ENCODE peak calls at places on chromosomes 11 and 22, in five cellular contexts. One of them, this sample, is unnamed.

GRCh38 chr22:35480143-35480542 is 60.5 kb upstream of the RASD2 start:
- DNase-seq in CD4-positive, CD25-positive, alpha-beta regulatory T cell: no peak
- DNase-seq in neural progenitor cell: no peak
- DNase-seq in SK-N-SH: no peak
- DNase-seq in naive thymus-derived CD4-positive, alpha-beta T cell: no peak
- DNase-seq in this sample: no peak

GRCh38 chr22:38314140-38314991 is 2.9 kb downstream of the CSNK1E start:
- DNase-seq in CD4-positive, CD25-positive, alpha-beta regulatory T cell: no peak
- DNase-seq in neural progenitor cell: peak; percentile 61
- DNase-seq in SK-N-SH: no peak
- DNase-seq in naive thymus-derived CD4-positive, alpha-beta T cell: peak; percentile 30
- DNase-seq in this sample: no peak

GRCh38 chr11:119339581-119340334 is 925 bp downstream of the C1QTNF5 start:
- DNase-seq in CD4-positive, CD25-positive, alpha-beta regulatory T cell: no peak
- DNase-seq in neural progenitor cell: peak; percentile 94
- DNase-seq in SK-N-SH: peak; percentile 95
- DNase-seq in naive thymus-derived CD4-positive, alpha-beta T cell: no peak
- DNase-seq in this sample: no peak

GRCh38 chr22:36465232-36466021 is 16.0 kb downstream of the TXN2 start:
- DNase-seq in CD4-positive, CD25-positive, alpha-beta regulatory T cell: no peak
- DNase-seq in neural progenitor cell: no peak
- DNase-seq in SK-N-SH: no peak
- DNase-seq in naive thymus-derived CD4-positive, alpha-beta T cell: no peak
- DNase-seq in this sample: no peak

GRCh38 chr11:118953265-118953664 is 2.8 kb upstream of the UPK2 start:
- DNase-seq in CD4-positive, CD25-positive, alpha-beta regulatory T cell: no peak
- DNase-seq in neural progenitor cell: peak; percentile 94
- DNase-seq in SK-N-SH: peak; percentile 86
- DNase-seq in naive thymus-derived CD4-positive, alpha-beta T cell: no peak
- DNase-seq in this sample: no peak

GRCh38 chr22:29344137-29344536 is 28.6 kb upstream of the RASL10A start:
- DNase-seq in CD4-positive, CD25-positive, alpha-beta regulatory T cell: no peak
- DNase-seq in neural progenitor cell: no peak
- DNase-seq in SK-N-SH: peak; percentile 76
- DNase-seq in naive thymus-derived CD4-positive, alpha-beta T cell: no peak
- DNase-seq in this sample: no peak

GRCh38 chr11:82024760-82025159 is 708.9 kb downstream of the FAM181B start:
- DNase-seq in CD4-positive, CD25-positive, alpha-beta regulatory T cell: no peak
- DNase-seq in neural progenitor cell: no peak
- DNase-seq in SK-N-SH: no peak
- DNase-seq in naive thymus-derived CD4-positive, alpha-beta T cell: no peak
- DNase-seq in this sample: no peak

GRCh38 chr22:21579474-21579851 is 11.9 kb downstream of the UBE2L3 start:
- DNase-seq in CD4-positive, CD25-positive, alpha-beta regulatory T cell: no peak
- DNase-seq in neural progenitor cell: no peak
- DNase-seq in SK-N-SH: no peak
- DNase-seq in naive thymus-derived CD4-positive, alpha-beta T cell: no peak
- DNase-seq in this sample: no peak

GRCh38 chr11:96794152-96794551 is 404.3 kb downstream of the JRKL start:
- DNase-seq in CD4-positive, CD25-positive, alpha-beta regulatory T cell: no peak
- DNase-seq in neural progenitor cell: peak; percentile 43
- DNase-seq in SK-N-SH: no peak
- DNase-seq in naive thymus-derived CD4-positive, alpha-beta T cell: no peak
- DNase-seq in this sample: no peak

GRCh38 chr11:130198292-130198691 is 38.7 kb downstream of the ST14 start:
- DNase-seq in CD4-positive, CD25-positive, alpha-beta regulatory T cell: no peak
- DNase-seq in neural progenitor cell: no peak
- DNase-seq in SK-N-SH: no peak
- DNase-seq in naive thymus-derived CD4-positive, alpha-beta T cell: no peak
- DNase-seq in this sample: no peak

GRCh38 chr22:31393890-31394289 is 5.5 kb upstream of the DRG1 start:
- DNase-seq in CD4-positive, CD25-positive, alpha-beta regulatory T cell: no peak
- DNase-seq in neural progenitor cell: no peak
- DNase-seq in SK-N-SH: no peak
- DNase-seq in naive thymus-derived CD4-positive, alpha-beta T cell: no peak
- DNase-seq in this sample: no peak

GRCh38 chr11:66861774-66862558 is 5.1 kb downstream of the LRFN4 start:
- DNase-seq in CD4-positive, CD25-positive, alpha-beta regulatory T cell: no peak
- DNase-seq in neural progenitor cell: no peak
- DNase-seq in SK-N-SH: no peak
- DNase-seq in naive thymus-derived CD4-positive, alpha-beta T cell: no peak
- DNase-seq in this sample: no peak

GRCh38 chr11:66864172-66864901 is 7.5 kb downstream of the LRFN4 start:
- DNase-seq in CD4-positive, CD25-positive, alpha-beta regulatory T cell: no peak
- DNase-seq in neural progenitor cell: no peak
- DNase-seq in SK-N-SH: no peak
- DNase-seq in naive thymus-derived CD4-positive, alpha-beta T cell: no peak
- DNase-seq in this sample: no peak

GRCh38 chr11:66864924-66865697 is 8.2 kb downstream of the LRFN4 start:
- DNase-seq in CD4-positive, CD25-positive, alpha-beta regulatory T cell: no peak
- DNase-seq in neural progenitor cell: no peak
- DNase-seq in SK-N-SH: no peak
- DNase-seq in naive thymus-derived CD4-positive, alpha-beta T cell: no peak
- DNase-seq in this sample: no peak

GRCh38 chr11:66862559-66863037 is 5.7 kb downstream of the LRFN4 start:
- DNase-seq in CD4-positive, CD25-positive, alpha-beta regulatory T cell: no peak
- DNase-seq in neural progenitor cell: no peak
- DNase-seq in SK-N-SH: no peak
- DNase-seq in naive thymus-derived CD4-positive, alpha-beta T cell: no peak
- DNase-seq in this sample: no peak

DNA sequence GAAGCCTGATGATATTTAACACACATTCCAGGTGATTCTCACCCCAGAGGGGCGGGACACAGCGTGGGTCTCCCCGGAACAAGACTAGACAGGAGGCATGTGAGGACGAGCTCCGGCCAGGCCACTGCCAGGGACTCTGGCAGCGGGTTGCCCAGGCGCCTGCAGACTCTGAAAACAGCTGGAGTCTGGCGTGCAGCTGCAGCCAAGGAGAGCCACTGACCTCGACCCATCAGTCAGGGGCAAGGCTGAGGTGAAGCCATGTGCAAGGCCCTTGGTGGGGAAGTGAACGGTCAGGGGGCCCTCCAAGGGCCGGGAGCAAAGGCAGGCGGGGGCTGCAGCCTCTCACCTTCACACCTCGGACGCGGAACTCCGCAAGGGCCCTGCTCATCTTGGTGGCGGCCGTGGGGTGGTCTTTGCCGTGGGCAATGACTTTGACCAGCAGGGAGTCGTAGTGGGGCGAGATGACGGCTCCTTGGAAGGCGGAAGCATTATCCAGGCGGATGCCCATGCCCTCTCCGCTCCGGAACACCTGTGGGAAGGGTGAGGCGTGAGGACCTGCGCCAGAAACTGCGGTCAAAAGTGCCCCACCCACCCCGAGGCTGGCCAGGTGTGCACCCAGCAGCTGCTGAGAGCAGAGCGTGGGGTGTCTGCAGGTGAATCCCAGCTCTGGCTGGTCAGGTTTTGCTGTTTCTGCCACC is 6.7 kb downstream of the LRFN4 start:
- DNase-seq in CD4-positive, CD25-positive, alpha-beta regulatory T cell: no peak
- DNase-seq in neural progenitor cell: no peak
- DNase-seq in SK-N-SH: no peak
- DNase-seq in naive thymus-derived CD4-positive, alpha-beta T cell: no peak
- DNase-seq in this sample: no peak
- H3K4me3 ChIP-seq in CD4-positive, CD25-positive, alpha-beta regulatory T cell: no peak overlapping the region
- H3K4me3 ChIP-seq in neural progenitor cell: no peak overlapping the region
- H3K4me3 ChIP-seq in SK-N-SH: no peak overlapping the region
- H3K4me3 ChIP-seq in naive thymus-derived CD4-positive, alpha-beta T cell: no peak overlapping the region
- H3K4me3 ChIP-seq in this sample: no peak overlapping the region

DNA sequence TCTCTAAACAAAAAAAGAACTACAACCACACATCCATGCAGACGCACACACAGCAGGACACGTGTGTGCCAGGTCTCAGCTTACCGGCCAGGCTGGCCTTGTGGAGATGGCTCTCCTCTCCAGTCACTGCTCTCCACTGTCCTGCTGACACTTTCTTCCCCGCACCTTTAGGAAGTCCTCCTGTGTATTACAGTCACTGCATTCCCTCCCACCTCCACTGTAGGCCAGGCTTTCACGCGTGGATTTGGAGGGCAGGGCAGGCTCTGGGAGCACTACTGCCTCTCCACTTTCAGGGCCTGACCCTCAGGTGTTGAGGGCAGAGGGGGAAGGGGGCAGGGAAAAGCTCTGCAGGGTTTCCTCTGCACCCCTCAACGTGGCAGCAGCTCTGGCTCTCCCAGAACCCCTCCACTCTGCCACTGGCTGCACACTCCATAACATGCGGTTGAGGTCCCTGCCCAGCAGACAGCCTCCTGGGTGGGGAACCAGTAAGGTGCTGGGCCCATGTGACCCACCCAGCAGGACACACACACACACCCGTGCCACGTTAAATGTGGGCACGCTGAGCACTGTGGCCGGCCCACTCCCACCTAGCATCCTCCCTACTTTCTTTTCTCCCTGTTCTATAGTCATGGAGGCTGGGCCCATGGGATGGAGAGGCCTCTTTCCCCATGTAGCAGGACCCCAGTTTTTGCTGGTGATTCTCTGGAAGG is 107.0 kb upstream of the PITPNB start:
- DNase-seq in CD4-positive, CD25-positive, alpha-beta regulatory T cell: no peak
- DNase-seq in neural progenitor cell: no peak
- DNase-seq in SK-N-SH: peak; percentile 4
- DNase-seq in naive thymus-derived CD4-positive, alpha-beta T cell: no peak
- DNase-seq in this sample: peak; percentile 6
- H3K4me1 ChIP-seq in CD4-positive, CD25-positive, alpha-beta regulatory T cell: no peaks in the 10 kb centered on the region
- H3K4me1 ChIP-seq in neural progenitor cell: peaks cover 1% of the 10 kb centered on the region
- H3K4me1 ChIP-seq in SK-N-SH: peaks cover 99% of the 10 kb centered on the region
- H3K4me1 ChIP-seq in naive thymus-derived CD4-positive, alpha-beta T cell: no peaks in the 10 kb centered on the region
- H3K4me1 ChIP-seq in this sample: no peaks in the 10 kb centered on the region

DNA sequence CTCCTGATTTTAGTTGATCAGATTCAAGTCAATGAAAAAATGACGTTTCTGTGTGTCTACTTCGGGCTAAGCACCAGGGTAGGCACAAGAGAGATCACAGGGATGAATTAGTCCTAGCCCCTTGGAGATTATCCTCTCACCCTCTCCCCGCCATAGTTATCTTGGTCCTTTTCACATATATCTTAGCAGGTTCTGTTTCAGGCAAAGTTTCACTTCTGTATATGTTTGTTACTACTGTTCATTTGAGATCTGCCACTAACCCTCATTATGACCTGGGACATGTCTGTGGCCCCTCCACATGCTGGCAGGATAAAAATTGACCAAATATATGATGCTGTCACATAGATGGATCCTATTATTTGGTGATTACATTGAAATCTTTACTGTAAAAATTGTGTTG is 186.1 kb downstream of the AASDHPPT start:
- DNase-seq in CD4-positive, CD25-positive, alpha-beta regulatory T cell: no peak
- DNase-seq in neural progenitor cell: no peak
- DNase-seq in SK-N-SH: no peak
- DNase-seq in naive thymus-derived CD4-positive, alpha-beta T cell: no peak
- DNase-seq in this sample: no peak
- H3K4me3 ChIP-seq in CD4-positive, CD25-positive, alpha-beta regulatory T cell: no peak overlapping the region
- H3K4me3 ChIP-seq in neural progenitor cell: no peak overlapping the region
- H3K4me3 ChIP-seq in SK-N-SH: no peak overlapping the region
- H3K4me3 ChIP-seq in naive thymus-derived CD4-positive, alpha-beta T cell: no peak overlapping the region
- H3K4me3 ChIP-seq in this sample: no peak overlapping the region

GRCh38 chr22:47123827-47124442 is 361.5 kb downstream of the TBC1D22A start:
- DNase-seq in CD4-positive, CD25-positive, alpha-beta regulatory T cell: no peak
- DNase-seq in neural progenitor cell: no peak
- DNase-seq in SK-N-SH: no peak
- DNase-seq in naive thymus-derived CD4-positive, alpha-beta T cell: no peak
- DNase-seq in this sample: no peak
- H3K4me1 ChIP-seq in CD4-positive, CD25-positive, alpha-beta regulatory T cell: no peaks in the 10 kb centered on the region
- H3K4me1 ChIP-seq in neural progenitor cell: peaks cover 6% of the 10 kb centered on the region
- H3K4me1 ChIP-seq in SK-N-SH: peaks cover 5% of the 10 kb centered on the region
- H3K4me1 ChIP-seq in naive thymus-derived CD4-positive, alpha-beta T cell: no peaks in the 10 kb centered on the region
- H3K4me1 ChIP-seq in this sample: no peaks in the 10 kb centered on the region

GRCh38 chr11:2926611-2927492 is 2.4 kb downstream of the PHLDA2 start:
- DNase-seq in CD4-positive, CD25-positive, alpha-beta regulatory T cell: no peak
- DNase-seq in neural progenitor cell: no peak
- DNase-seq in SK-N-SH: no peak
- DNase-seq in naive thymus-derived CD4-positive, alpha-beta T cell: no peak
- DNase-seq in this sample: no peak

GRCh38 chr11:2929511-2929879 is 275 bp upstream of the PHLDA2 start:
- DNase-seq in CD4-positive, CD25-positive, alpha-beta regulatory T cell: no peak
- DNase-seq in neural progenitor cell: peak; percentile 57
- DNase-seq in SK-N-SH: peak; percentile 69
- DNase-seq in naive thymus-derived CD4-positive, alpha-beta T cell: no peak
- DNase-seq in this sample: no peak

GRCh38 chr11:2927851-2928604 is 1.2 kb downstream of the PHLDA2 start:
- DNase-seq in CD4-positive, CD25-positive, alpha-beta regulatory T cell: no peak
- DNase-seq in neural progenitor cell: no peak
- DNase-seq in SK-N-SH: peak; percentile 54
- DNase-seq in naive thymus-derived CD4-positive, alpha-beta T cell: no peak
- DNase-seq in this sample: no peak

GRCh38 chr11:2928605-2929510 is at the start of gene PHLDA2:
- DNase-seq in CD4-positive, CD25-positive, alpha-beta regulatory T cell: peak; percentile 65
- DNase-seq in neural progenitor cell: peak; percentile 64
- DNase-seq in SK-N-SH: peak; percentile 74
- DNase-seq in naive thymus-derived CD4-positive, alpha-beta T cell: peak; percentile 56
- DNase-seq in this sample: no peak

GRCh38 chr11:2927493-2927800 is 1.8 kb downstream of the PHLDA2 start:
- DNase-seq in CD4-positive, CD25-positive, alpha-beta regulatory T cell: no peak
- DNase-seq in neural progenitor cell: no peak
- DNase-seq in SK-N-SH: no peak
- DNase-seq in naive thymus-derived CD4-positive, alpha-beta T cell: no peak
- DNase-seq in this sample: no peak
- H3K4me3 ChIP-seq in CD4-positive, CD25-positive, alpha-beta regulatory T cell: no peak overlapping the region
- H3K4me3 ChIP-seq in neural progenitor cell: no peak overlapping the region
- H3K4me3 ChIP-seq in SK-N-SH: no peak overlapping the region
- H3K4me3 ChIP-seq in naive thymus-derived CD4-positive, alpha-beta T cell: no peak overlapping the region
- H3K4me3 ChIP-seq in this sample: no peak overlapping the region

GRCh38 chr22:45965565-45965962 is 11.4 kb downstream of the WNT7B start:
- DNase-seq in CD4-positive, CD25-positive, alpha-beta regulatory T cell: no peak
- DNase-seq in neural progenitor cell: no peak
- DNase-seq in SK-N-SH: no peak
- DNase-seq in naive thymus-derived CD4-positive, alpha-beta T cell: no peak
- DNase-seq in this sample: no peak

GRCh38 chr22:45966320-45966891 is 10.6 kb downstream of the WNT7B start:
- DNase-seq in CD4-positive, CD25-positive, alpha-beta regulatory T cell: no peak
- DNase-seq in neural progenitor cell: no peak
- DNase-seq in SK-N-SH: no peak
- DNase-seq in naive thymus-derived CD4-positive, alpha-beta T cell: no peak
- DNase-seq in this sample: no peak

GRCh38 chr22:45964372-45964771 is 12.6 kb downstream of the WNT7B start:
- DNase-seq in CD4-positive, CD25-positive, alpha-beta regulatory T cell: no peak
- DNase-seq in neural progenitor cell: no peak
- DNase-seq in SK-N-SH: no peak
- DNase-seq in naive thymus-derived CD4-positive, alpha-beta T cell: no peak
- DNase-seq in this sample: no peak

GRCh38 chr22:45963821-45964220 is 13.1 kb downstream of the WNT7B start:
- DNase-seq in CD4-positive, CD25-positive, alpha-beta regulatory T cell: no peak
- DNase-seq in neural progenitor cell: no peak
- DNase-seq in SK-N-SH: no peak
- DNase-seq in naive thymus-derived CD4-positive, alpha-beta T cell: no peak
- DNase-seq in this sample: no peak

DNA sequence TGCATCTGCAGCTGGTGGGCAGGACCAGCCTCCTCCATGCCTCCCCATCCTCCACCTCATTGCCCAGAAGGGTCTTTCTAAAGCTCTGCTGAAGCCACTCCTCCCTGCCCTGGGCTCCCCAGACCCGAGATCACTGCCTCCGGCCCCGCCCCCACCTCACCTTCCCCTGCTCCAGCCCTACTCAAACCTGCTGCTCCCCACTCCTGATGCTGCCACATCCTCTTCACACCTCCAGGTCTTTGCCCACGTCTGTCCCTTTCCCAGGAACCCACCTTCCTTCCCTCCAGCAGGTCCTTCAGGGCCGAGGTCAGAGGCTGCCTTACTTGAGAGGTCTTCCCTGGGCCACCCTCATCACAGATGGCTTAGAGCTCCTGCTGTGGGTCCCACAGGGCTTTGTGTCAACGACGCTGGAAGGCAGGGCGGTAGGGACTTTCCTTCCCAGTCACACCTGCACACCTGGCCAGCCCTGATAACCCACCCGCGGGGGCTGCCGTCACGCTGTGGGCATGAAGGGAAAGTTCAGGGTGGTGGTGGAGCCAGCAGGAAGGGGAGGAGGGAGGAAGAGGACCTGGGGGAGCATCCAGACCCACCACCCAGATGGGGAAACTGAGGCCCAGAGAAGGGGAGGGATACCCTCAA is 11.9 kb downstream of the WNT7B start:
- DNase-seq in CD4-positive, CD25-positive, alpha-beta regulatory T cell: no peak
- DNase-seq in neural progenitor cell: no peak
- DNase-seq in SK-N-SH: no peak
- DNase-seq in naive thymus-derived CD4-positive, alpha-beta T cell: no peak
- DNase-seq in this sample: no peak
- H3K4me1 ChIP-seq in CD4-positive, CD25-positive, alpha-beta regulatory T cell: no peaks in the 10 kb centered on the region
- H3K4me1 ChIP-seq in neural progenitor cell: peaks cover 42% of the 10 kb centered on the region
- H3K4me1 ChIP-seq in SK-N-SH: no peaks in the 10 kb centered on the region
- H3K4me1 ChIP-seq in naive thymus-derived CD4-positive, alpha-beta T cell: no peaks in the 10 kb centered on the region
- H3K4me1 ChIP-seq in this sample: no peaks in the 10 kb centered on the region